ENCODE peak calls at places on chromosome 21, in ten cellular contexts. K is body of pancreas, Q is heart right ventricle, M is neuronal stem cell, Z is tibial artery, C is transverse colon, H is OCI-LY7, T is adipocyte, G is BE2C, W is GM12878. X is an unnamed sample. For H3K4me1, the result is how much of the 10 kb centered on the place peaks cover.

GRCh38 chr21:41217656-41218380 is 49.9 kb downstream of the BACE2 start:
- DNase-seq in Z (peak), M (no peak), G (no peak), W (no peak), C (peak), H (no peak), T (peak), Q (peak), K (no peak), X (no peak)

GRCh38 chr21:31201144-31201543 is 142.9 kb downstream of the TIAM1 start:
- DNase-seq in T (peak), H (no peak), Q (no peak), C (no peak), W (no peak), G (no peak), K (no peak), Z (no peak), M (no peak), X (no peak)

GRCh38 chr21:35113064-35113463 is 64.0 kb upstream of the RUNX1 start:
- DNase-seq in C (no peak), W (no peak), M (no peak), K (no peak), H (no peak), Q (no peak), G (no peak), T (peak), Z (no peak), X (no peak)

GRCh38 chr21:46645840-46646239 is 10.4 kb downstream of the PRMT2 start:
- DNase-seq in G (no peak), Q (no peak), C (no peak), Z (no peak), M (no peak), T (no peak), W (no peak), K (no peak), H (no peak), X (no peak)

GRCh38 chr21:25578070-25578961 is 29.0 kb downstream of the MRPL39 start:
- DNase-seq in G (no peak), T (no peak), H (no peak), Z (no peak), Q (no peak), W (peak), K (no peak), M (no peak), C (no peak), X (no peak)

GRCh38 chr21:15051652-15052554 is 12.9 kb downstream of the NRIP1 start:
- DNase-seq in T (peak), Z (no peak), K (no peak), M (no peak), Q (no peak), H (no peak), C (peak), G (no peak), W (no peak), X (no peak)

GRCh38 chr21:35814858-35815619 is 245.3 kb downstream of the SETD4 start:
- DNase-seq in H (no peak), G (no peak), T (no peak), W (no peak), M (no peak), Z (no peak), C (no peak), K (no peak), Q (no peak), X (no peak)

GRCh38 chr21:23016617-23017016 is 2018.4 kb downstream of the NCAM2 start:
- DNase-seq in Z (no peak), G (peak), C (no peak), H (no peak), M (no peak), Q (no peak), W (no peak), K (no peak), T (no peak), X (no peak)

GRCh38 chr21:23968722-23969647 is 1638.3 kb downstream of the MRPL39 start:
- DNase-seq in C (peak), Z (no peak), W (peak), Q (no peak), T (peak), G (peak), M (peak), H (peak), K (peak), X (no peak)

GRCh38 chr21:20083336-20083735 is 914.9 kb upstream of the NCAM2 start:
- DNase-seq in K (no peak), G (no peak), Z (no peak), W (no peak), M (no peak), T (no peak), Q (no peak), C (no peak), H (no peak), X (no peak)

GRCh38 chr21:23853796-23854379 is 1753.4 kb downstream of the MRPL39 start:
- DNase-seq in T (peak), G (peak), W (no peak), M (peak), C (no peak), Z (no peak), Q (no peak), H (peak), K (no peak), X (no peak)

GRCh38 chr21:34812510-34813265 is 143.9 kb downstream of the CLIC6 start:
- DNase-seq in C (no peak), G (no peak), M (no peak), K (no peak), Z (no peak), W (no peak), H (no peak), T (peak), Q (no peak), X (no peak)

GRCh38 chr21:35548904-35549615 is 500.0 kb upstream of the RUNX1 start:
- DNase-seq in H (no peak), Z (no peak), W (no peak), M (no peak), Q (no peak), T (no peak), K (no peak), C (no peak), G (no peak), X (no peak)

GRCh38 chr21:15592271-15592860 is 137.4 kb upstream of the USP25 start:
- DNase-seq in C (no peak), K (no peak), T (peak), W (no peak), G (no peak), Z (no peak), H (peak), M (peak), Q (no peak), X (no peak)

GRCh38 chr21:34511154-34511553 is 856 bp downstream of the KCNE1 start:
- DNase-seq in Z (no peak), G (no peak), T (no peak), H (no peak), Q (no peak), K (no peak), W (no peak), C (no peak), M (no peak), X (no peak)

GRCh38 chr21:21458124-21458631 is 460.0 kb downstream of the NCAM2 start:
- DNase-seq in K (no peak), M (no peak), G (no peak), H (no peak), Z (no peak), C (no peak), W (no peak), Q (peak), T (no peak), X (no peak)

GRCh38 chr21:46425061-46425460 is 33.6 kb upstream of the DIP2A start:
- DNase-seq in K (no peak), M (no peak), T (no peak), Q (no peak), G (no peak), W (no peak), C (no peak), H (no peak), Z (no peak), X (no peak)

GRCh38 chr21:38813554-38813953 is 7.8 kb downstream of the ETS2 start:
- DNase-seq in M (no peak), H (no peak), C (no peak), G (no peak), Q (no peak), Z (no peak), K (no peak), T (no peak), W (no peak), X (no peak)

GRCh38 chr21:38813143-38813542 is 7.4 kb downstream of the ETS2 start:
- DNase-seq in W (no peak), T (no peak), C (no peak), G (no peak), M (no peak), H (no peak), K (no peak), Z (no peak), Q (no peak), X (no peak)

GRCh38 chr21:38816400-38816973 is 10.8 kb downstream of the ETS2 start:
- DNase-seq in W (no peak), G (no peak), H (no peak), Z (peak), Q (no peak), C (no peak), K (no peak), T (no peak), M (no peak), X (no peak)

GRCh38 chr21:38814126-38815059 is 8.7 kb downstream of the ETS2 start:
- DNase-seq in M (no peak), K (no peak), W (no peak), T (no peak), H (no peak), C (peak), G (no peak), Z (peak), Q (no peak), X (no peak)

DNA sequence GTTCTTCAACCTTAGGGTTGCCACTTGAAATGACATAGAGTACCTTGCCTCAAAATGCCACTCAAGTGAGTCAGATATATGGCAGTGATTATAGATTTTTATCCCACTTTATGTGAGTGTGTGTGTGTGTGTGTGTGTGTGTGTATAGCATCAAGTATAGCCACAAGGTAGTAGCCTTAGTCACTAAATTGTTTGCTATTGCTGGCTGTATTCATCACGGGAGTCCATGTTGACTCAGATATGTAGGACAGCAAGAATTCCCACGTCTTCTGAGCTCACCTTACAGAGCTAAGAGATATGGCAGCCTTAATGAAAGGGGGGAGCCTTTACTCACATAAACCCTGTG is 9.3 kb downstream of the ETS2 start:
- DNase-seq in G (no peak), Z (no peak), Q (no peak), C (no peak), H (no peak), K (no peak), T (no peak), W (no peak), M (no peak), X (no peak)
- H3K4me1 ChIP-seq in G (under half), Z (under half), Q (under half), C (half or more), H (under half), K (under half), T (under half), W (under half), M (under half), X (under half)

GRCh38 chr21:44946254-44947041 is 6.6 kb downstream of the SLX9 start:
- DNase-seq in K (no peak), M (no peak), T (no peak), H (no peak), W (no peak), G (peak), Z (peak), C (no peak), Q (no peak), X (no peak)

GRCh38 chr21:44943686-44944550 is 4.1 kb downstream of the SLX9 start:
- DNase-seq in K (no peak), T (no peak), C (no peak), Q (no peak), G (no peak), W (no peak), H (no peak), M (no peak), Z (peak), X (no peak)

GRCh38 chr21:44942566-44942965 is 2.7 kb downstream of the SLX9 start:
- DNase-seq in W (no peak), C (no peak), H (no peak), T (no peak), G (no peak), M (no peak), Q (no peak), Z (peak), K (no peak), X (no peak)

GRCh38 chr21:44943005-44943685 is 3.3 kb downstream of the SLX9 start:
- DNase-seq in C (no peak), K (no peak), M (no peak), T (no peak), H (no peak), Q (no peak), G (no peak), Z (peak), W (no peak), X (no peak)

DNA sequence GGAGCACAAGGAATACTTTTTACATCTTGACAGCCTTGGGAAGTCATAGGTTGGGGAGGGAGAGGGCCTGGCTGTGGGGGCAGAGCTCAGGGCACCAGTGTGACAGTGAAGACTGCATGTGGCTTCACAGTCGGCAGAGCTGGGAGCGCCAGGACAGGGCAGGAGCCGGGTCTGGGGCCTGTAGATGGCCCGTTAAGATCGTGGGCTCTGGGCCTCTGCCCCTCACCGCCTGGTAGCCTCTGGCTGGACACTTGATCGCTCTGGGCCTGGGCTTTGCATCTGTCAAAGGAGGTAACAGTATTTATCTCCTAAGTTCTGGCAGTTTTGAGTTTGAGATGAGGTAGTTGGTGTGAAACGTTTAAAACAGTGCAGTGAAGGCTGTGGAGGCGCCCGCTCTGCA is 4.8 kb downstream of the SLX9 start:
- DNase-seq in W (no peak), M (no peak), Q (no peak), G (no peak), H (no peak), C (no peak), K (no peak), T (no peak), Z (peak), X (no peak)
- H3K4me1 ChIP-seq in W (under half), M (under half), Q (under half), G (under half), H (under half), C (under half), K (under half), T (under half), Z (under half), X (under half)

GRCh38 chr21:43809346-43809799 is 20.0 kb downstream of the RRP1 start:
- DNase-seq in Q (no peak), H (no peak), M (no peak), C (no peak), Z (no peak), G (no peak), T (no peak), K (no peak), W (no peak), X (no peak)

GRCh38 chr21:43811262-43812105 is 22.1 kb downstream of the RRP1 start:
- DNase-seq in Z (no peak), K (no peak), Q (no peak), M (no peak), W (no peak), C (no peak), T (no peak), H (no peak), G (no peak), X (no peak)

GRCh38 chr21:43810505-43811261 is 21.3 kb downstream of the RRP1 start:
- DNase-seq in C (peak), W (peak), G (peak), Z (peak), K (peak), M (peak), T (peak), Q (peak), H (peak), X (peak)

GRCh38 chr21:43808832-43809251 is 19.5 kb downstream of the RRP1 start:
- DNase-seq in Z (no peak), T (no peak), M (no peak), H (peak), W (no peak), Q (no peak), G (no peak), C (no peak), K (no peak), X (no peak)

GRCh38 chr21:43809853-43810504 is 20.6 kb downstream of the RRP1 start:
- DNase-seq in T (no peak), W (no peak), M (no peak), H (no peak), K (no peak), Q (no peak), G (no peak), Z (no peak), C (no peak), X (no peak)
- H3K4me1 ChIP-seq in T (under half), W (under half), M (under half), H (half or more), K (under half), Q (under half), G (under half), Z (under half), C (under half), X (under half)

DNA sequence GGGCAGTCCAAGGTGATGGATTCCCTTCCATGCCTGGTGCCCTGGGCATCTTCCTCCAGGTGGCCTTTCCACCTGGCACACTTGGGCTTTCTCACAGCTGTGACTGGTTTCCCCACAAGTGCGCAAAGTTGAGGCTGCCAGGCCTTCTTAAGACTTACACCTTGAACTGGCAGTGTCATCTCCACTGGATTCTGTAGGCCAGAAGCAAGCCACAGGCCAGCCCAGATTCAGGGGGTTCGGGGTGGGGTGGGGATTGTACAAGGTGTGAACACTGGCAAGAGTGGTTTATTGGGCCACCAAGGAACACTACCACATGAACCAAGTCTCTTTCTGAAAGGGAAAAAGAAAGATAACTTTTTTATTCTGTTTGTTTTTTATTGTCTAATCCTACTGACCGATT is 27.2 kb downstream of the DYRK1A start:
- DNase-seq in C (no peak), G (no peak), K (no peak), M (no peak), T (no peak), Z (no peak), H (no peak), Q (no peak), W (no peak), X (no peak)
- H3K4me1 ChIP-seq in C (under half), G (under half), K (under half), M (under half), T (under half), Z (half or more), H (under half), Q (half or more), W (under half), X (under half)

DNA sequence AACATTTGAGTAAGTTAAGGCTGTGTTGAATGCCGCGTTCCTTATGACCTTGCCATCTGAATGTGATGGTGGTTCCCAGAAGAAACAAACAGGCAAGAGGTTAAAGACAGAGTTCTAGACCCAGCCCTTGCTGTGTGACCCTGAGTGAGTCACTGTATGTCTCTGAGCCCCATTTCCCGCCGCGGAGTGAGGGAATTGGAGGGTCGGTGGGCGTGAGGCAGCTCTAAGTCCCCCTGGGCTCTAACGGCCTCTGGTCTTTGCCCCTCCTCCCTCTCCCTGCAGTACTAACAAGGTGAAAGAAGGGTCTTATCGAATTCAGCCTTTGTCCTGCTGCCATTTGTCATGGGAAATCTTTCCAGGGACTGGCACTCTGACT is 40.4 kb downstream of the OLIG1 start:
- DNase-seq in W (no peak), G (no peak), H (no peak), Z (no peak), K (no peak), Q (no peak), M (no peak), T (no peak), C (no peak), X (no peak)
- H3K4me1 ChIP-seq in W (under half), G (under half), H (under half), Z (under half), K (under half), Q (under half), M (under half), T (under half), C (under half), X (under half)

DNA sequence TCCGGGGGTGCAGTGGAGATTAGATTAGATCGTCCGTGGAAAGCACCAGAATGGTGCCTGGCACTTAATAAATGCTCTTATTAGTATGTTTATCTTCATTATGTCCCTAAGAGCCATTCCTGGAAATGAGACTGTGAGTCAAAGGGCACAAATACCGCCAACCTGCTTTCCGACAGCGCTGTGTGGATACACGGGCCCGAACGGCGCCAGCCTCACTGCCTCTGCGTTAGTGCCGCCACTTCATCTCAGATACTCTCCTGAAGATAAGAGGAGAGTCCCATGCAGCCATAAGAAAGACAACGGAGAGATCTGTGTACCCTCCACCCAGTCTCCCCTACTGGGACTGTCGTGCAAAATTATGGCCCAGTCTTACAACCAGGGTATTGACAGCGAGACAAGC is 22.0 kb downstream of the PDE9A start:
- DNase-seq in H (no peak), C (no peak), M (no peak), K (no peak), G (peak), T (no peak), Q (no peak), Z (no peak), W (no peak), X (no peak)
- H3K4me1 ChIP-seq in H (under half), C (under half), M (under half), K (under half), G (under half), T (under half), Q (under half), Z (under half), W (under half), X (under half)

DNA sequence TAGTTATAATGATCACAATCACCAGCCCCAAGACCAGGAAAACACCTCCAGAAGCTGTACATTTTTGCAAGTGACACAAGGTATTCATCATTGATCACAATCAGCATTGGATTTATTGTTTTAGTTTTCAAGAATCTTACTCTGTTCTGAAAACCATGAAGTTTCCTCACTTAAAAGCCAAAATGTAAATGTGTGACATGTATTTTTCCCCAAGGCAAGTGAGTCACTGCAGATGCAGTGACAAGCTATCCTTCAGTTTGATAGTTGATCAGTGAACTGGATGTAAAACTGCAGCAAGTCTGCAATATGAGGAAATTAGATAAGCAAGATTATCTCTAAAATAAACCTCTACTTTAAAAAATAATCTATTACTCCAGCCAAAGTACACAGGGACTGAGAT is 41.8 kb downstream of the C21orf91 start:
- DNase-seq in K (no peak), W (no peak), Q (no peak), G (no peak), Z (no peak), T (no peak), C (no peak), M (no peak), H (no peak), X (no peak)
- H3K4me1 ChIP-seq in K (under half), W (under half), Q (under half), G (under half), Z (under half), T (under half), C (under half), M (under half), H (under half), X (under half)

X was measured in lung.